ENCODE peak calls at places on chromosomes 5 and 9, in nine cellular contexts. One of them, this sample, is unnamed.

GRCh38 chr5:53482717-53483638 is 2.5 kb downstream of the FST start:
- DNase-seq in stomach: peak; percentile 41
- DNase-seq in esophagus muscularis mucosa: no peak
- DNase-seq in H1: peak; percentile 85
- DNase-seq in HL-60: no peak
- DNase-seq in SK-N-SH: peak; percentile 26
- DNase-seq in breast epithelium: no peak
- DNase-seq in endothelial cell of umbilical vein: peak; percentile 34
- DNase-seq in sigmoid colon: peak; percentile 75
- DNase-seq in this sample: peak; percentile 5

GRCh38 chr5:59553992-59554391 is 339.5 kb downstream of the PDE4D start:
- DNase-seq in sigmoid colon: no peak
- DNase-seq in H1: no peak
- DNase-seq in breast epithelium: no peak
- DNase-seq in endothelial cell of umbilical vein: no peak
- DNase-seq in stomach: no peak
- DNase-seq in esophagus muscularis mucosa: no peak
- DNase-seq in HL-60: no peak
- DNase-seq in SK-N-SH: no peak
- DNase-seq in this sample: no peak

GRCh38 chr9:17135578-17135904 is 701 bp downstream of the CNTLN start:
- DNase-seq in breast epithelium: peak; percentile 20
- DNase-seq in esophagus muscularis mucosa: no peak
- DNase-seq in endothelial cell of umbilical vein: peak; percentile 48
- DNase-seq in stomach: no peak
- DNase-seq in sigmoid colon: no peak
- DNase-seq in H1: no peak
- DNase-seq in HL-60: no peak
- DNase-seq in SK-N-SH: no peak
- DNase-seq in this sample: peak; percentile 18

GRCh38 chr5:39211773-39212172 is 7.6 kb downstream of the FYB1 start:
- DNase-seq in SK-N-SH: no peak
- DNase-seq in endothelial cell of umbilical vein: no peak
- DNase-seq in HL-60: no peak
- DNase-seq in esophagus muscularis mucosa: no peak
- DNase-seq in sigmoid colon: no peak
- DNase-seq in stomach: no peak
- DNase-seq in H1: no peak
- DNase-seq in breast epithelium: no peak
- DNase-seq in this sample: no peak

GRCh38 chr9:114110180-114110579 is 11.1 kb upstream of the KIF12 start:
- DNase-seq in HL-60: no peak
- DNase-seq in SK-N-SH: no peak
- DNase-seq in stomach: no peak
- DNase-seq in sigmoid colon: no peak
- DNase-seq in breast epithelium: no peak
- DNase-seq in esophagus muscularis mucosa: no peak
- DNase-seq in endothelial cell of umbilical vein: no peak
- DNase-seq in H1: no peak
- DNase-seq in this sample: no peak

GRCh38 chr9:109001275-109001676 is 12.0 kb downstream of the CTNNAL1 start:
- DNase-seq in H1: no peak
- DNase-seq in HL-60: no peak
- DNase-seq in esophagus muscularis mucosa: no peak
- DNase-seq in SK-N-SH: no peak
- DNase-seq in stomach: no peak
- DNase-seq in endothelial cell of umbilical vein: peak; percentile 62
- DNase-seq in breast epithelium: no peak
- DNase-seq in sigmoid colon: no peak
- DNase-seq in this sample: no peak

GRCh38 chr5:132411382-132411925 is 41.9 kb downstream of the SLC22A5 start:
- DNase-seq in HL-60: no peak
- DNase-seq in esophagus muscularis mucosa: peak; percentile 92
- DNase-seq in stomach: peak; percentile 47
- DNase-seq in breast epithelium: no peak
- DNase-seq in endothelial cell of umbilical vein: no peak
- DNase-seq in H1: no peak
- DNase-seq in sigmoid colon: no peak
- DNase-seq in SK-N-SH: no peak
- DNase-seq in this sample: peak; percentile 41

GRCh38 chr9:8799231-8800014 is 999.8 kb upstream of the DMAC1 start:
- DNase-seq in esophagus muscularis mucosa: no peak
- DNase-seq in SK-N-SH: no peak
- DNase-seq in endothelial cell of umbilical vein: no peak
- DNase-seq in H1: no peak
- DNase-seq in stomach: no peak
- DNase-seq in sigmoid colon: no peak
- DNase-seq in breast epithelium: no peak
- DNase-seq in HL-60: no peak
- DNase-seq in this sample: no peak

GRCh38 chr9:105693435-105694275 is 686 bp upstream of the TMEM38B start:
- DNase-seq in breast epithelium: no peak
- DNase-seq in SK-N-SH: peak; percentile 28
- DNase-seq in sigmoid colon: no peak
- DNase-seq in stomach: no peak
- DNase-seq in HL-60: no peak
- DNase-seq in H1: no peak
- DNase-seq in endothelial cell of umbilical vein: no peak
- DNase-seq in esophagus muscularis mucosa: no peak
- DNase-seq in this sample: no peak

GRCh38 chr9:21070171-21070571 is 7.6 kb downstream of the IFNB1 start:
- DNase-seq in stomach: no peak
- DNase-seq in breast epithelium: peak; percentile 23
- DNase-seq in esophagus muscularis mucosa: peak; percentile 92
- DNase-seq in sigmoid colon: peak; percentile 80
- DNase-seq in endothelial cell of umbilical vein: peak; percentile 97
- DNase-seq in SK-N-SH: no peak
- DNase-seq in HL-60: no peak
- DNase-seq in H1: no peak
- DNase-seq in this sample: peak; percentile 33

GRCh38 chr5:56986631-56986957 is 34.7 kb upstream of the MIER3 start:
- DNase-seq in sigmoid colon: no peak
- DNase-seq in H1: no peak
- DNase-seq in endothelial cell of umbilical vein: no peak
- DNase-seq in esophagus muscularis mucosa: no peak
- DNase-seq in breast epithelium: no peak
- DNase-seq in HL-60: no peak
- DNase-seq in SK-N-SH: no peak
- DNase-seq in stomach: no peak
- DNase-seq in this sample: no peak

GRCh38 chr9:136762915-136763648 is 1.2 kb downstream of the LCN15 start:
- DNase-seq in esophagus muscularis mucosa: no peak
- DNase-seq in HL-60: no peak
- DNase-seq in breast epithelium: no peak
- DNase-seq in SK-N-SH: peak; percentile 96
- DNase-seq in stomach: peak; percentile 56
- DNase-seq in endothelial cell of umbilical vein: peak; percentile 29
- DNase-seq in H1: peak; percentile 96
- DNase-seq in sigmoid colon: peak; percentile 60
- DNase-seq in this sample: no peak
- TF ChIP-seq POLR2AphosphoS5 in esophagus muscularis mucosa: no peak
- TF ChIP-seq POLR2AphosphoS5 in HL-60: no peak
- TF ChIP-seq POLR2AphosphoS5 in breast epithelium: no peak
- TF ChIP-seq POLR2AphosphoS5 in SK-N-SH: no peak
- TF ChIP-seq POLR2AphosphoS5 in stomach: no peak
- TF ChIP-seq POLR2AphosphoS5 in endothelial cell of umbilical vein: no peak
- TF ChIP-seq POLR2AphosphoS5 in H1: peak; percentile 52
- TF ChIP-seq POLR2AphosphoS5 in sigmoid colon: no peak
- TF ChIP-seq POLR2AphosphoS5 in this sample: no peak

DNA sequence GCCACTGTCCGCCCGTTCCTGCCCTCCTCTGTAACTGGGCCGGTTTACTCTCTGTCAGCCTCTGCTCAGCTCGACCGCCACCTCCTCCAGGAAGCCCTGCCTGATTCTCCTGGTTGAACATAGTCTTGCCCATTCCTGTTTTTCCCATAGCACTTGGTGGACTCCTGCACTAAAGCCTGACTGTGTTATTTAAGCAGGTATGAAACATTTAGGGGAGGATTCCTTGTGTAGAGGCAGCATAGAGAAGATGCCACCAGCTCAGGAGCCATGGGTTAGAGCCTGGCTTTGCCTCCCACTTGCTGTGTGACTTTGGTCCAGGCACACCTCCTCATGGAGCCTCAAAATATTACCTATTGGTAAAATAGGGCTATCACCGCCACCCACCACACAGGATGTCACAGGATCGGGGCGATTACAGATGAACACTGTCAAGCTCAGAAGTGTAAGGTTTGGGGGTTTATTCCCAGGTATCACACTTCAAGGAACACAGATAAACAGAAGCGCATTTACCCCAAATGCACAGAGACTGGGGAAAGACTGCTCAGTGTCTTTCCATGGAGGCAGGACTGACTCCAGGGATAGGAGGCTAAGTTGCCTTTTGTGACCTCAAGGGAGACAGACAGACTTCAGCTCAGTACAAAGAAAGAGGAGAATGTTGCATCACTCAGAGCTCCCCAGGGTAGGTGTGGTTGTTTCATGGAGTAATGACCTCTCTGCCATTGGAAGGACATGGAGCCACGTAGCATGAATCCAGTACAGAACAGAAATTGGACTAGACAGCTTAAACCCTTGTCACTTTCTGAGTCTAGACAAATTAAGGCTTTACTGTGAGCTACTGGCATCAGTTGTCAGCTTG is 6.7 kb downstream of the TRAF1 start:
- DNase-seq in breast epithelium: no peak
- DNase-seq in endothelial cell of umbilical vein: no peak
- DNase-seq in stomach: no peak
- DNase-seq in esophagus muscularis mucosa: no peak
- DNase-seq in HL-60: no peak
- DNase-seq in sigmoid colon: no peak
- DNase-seq in SK-N-SH: no peak
- DNase-seq in H1: no peak
- DNase-seq in this sample: no peak
- H3K4me3 ChIP-seq in breast epithelium: no peak overlapping the region
- H3K4me3 ChIP-seq in endothelial cell of umbilical vein: no peak overlapping the region
- H3K4me3 ChIP-seq in stomach: no peak overlapping the region
- H3K4me3 ChIP-seq in esophagus muscularis mucosa: no peak overlapping the region
- H3K4me3 ChIP-seq in HL-60: no peak overlapping the region
- H3K4me3 ChIP-seq in sigmoid colon: no peak overlapping the region
- H3K4me3 ChIP-seq in SK-N-SH: no peak overlapping the region
- H3K4me3 ChIP-seq in H1: no peak overlapping the region
- H3K4me3 ChIP-seq in this sample: no peak overlapping the region

GRCh38 chr5:176793343-176793699 is 17.0 kb upstream of the UNC5A start:
- DNase-seq in H1: peak; percentile 66
- DNase-seq in SK-N-SH: peak; percentile 83
- DNase-seq in breast epithelium: no peak
- DNase-seq in endothelial cell of umbilical vein: no peak
- DNase-seq in stomach: no peak
- DNase-seq in esophagus muscularis mucosa: no peak
- DNase-seq in sigmoid colon: no peak
- DNase-seq in HL-60: no peak
- DNase-seq in this sample: no peak
- TF ChIP-seq POLR2AphosphoS5 in H1: no peak
- TF ChIP-seq POLR2AphosphoS5 in SK-N-SH: no peak
- TF ChIP-seq POLR2AphosphoS5 in breast epithelium: no peak
- TF ChIP-seq POLR2AphosphoS5 in endothelial cell of umbilical vein: no peak
- TF ChIP-seq POLR2AphosphoS5 in stomach: no peak
- TF ChIP-seq POLR2AphosphoS5 in esophagus muscularis mucosa: no peak
- TF ChIP-seq POLR2AphosphoS5 in sigmoid colon: no peak
- TF ChIP-seq POLR2AphosphoS5 in HL-60: no peak
- TF ChIP-seq POLR2AphosphoS5 in this sample: no peak

DNA sequence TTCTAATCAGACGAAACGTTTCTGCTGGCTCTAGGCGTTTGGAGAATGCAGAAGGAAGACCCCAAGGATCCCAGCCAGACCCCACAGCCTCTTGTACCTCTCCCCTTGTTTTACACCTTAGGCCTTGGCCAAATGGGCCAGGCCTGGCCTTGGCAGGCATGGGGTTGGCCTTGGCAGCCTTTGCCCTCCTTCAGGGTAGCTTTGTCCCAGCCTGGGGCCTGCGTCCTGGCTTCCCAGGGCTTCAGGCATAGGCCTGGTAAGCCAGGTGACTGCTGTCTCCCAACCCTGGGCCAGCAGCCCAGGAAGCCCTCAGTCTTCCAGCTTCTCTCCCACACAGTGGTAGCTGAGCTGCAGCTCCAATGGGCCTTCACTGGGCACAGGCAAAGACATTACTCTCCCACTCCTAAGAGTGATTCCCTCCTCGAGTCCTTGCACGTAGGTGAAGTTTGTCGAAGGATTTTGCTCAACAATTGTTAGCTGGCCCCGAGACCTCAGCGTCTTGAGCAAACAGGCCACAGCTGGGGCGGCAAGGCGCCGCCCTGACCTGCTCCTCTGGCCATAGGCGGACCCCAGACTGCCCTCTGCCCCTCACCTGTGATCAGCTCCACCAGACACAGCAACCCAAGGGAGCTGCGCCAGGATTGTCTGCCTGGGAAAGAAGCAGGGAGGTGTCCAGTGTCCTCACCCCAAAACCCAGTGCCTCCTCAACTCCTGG is 1.1 kb upstream of the PITX1 start:
- DNase-seq in breast epithelium: no peak
- DNase-seq in stomach: no peak
- DNase-seq in esophagus muscularis mucosa: no peak
- DNase-seq in HL-60: no peak
- DNase-seq in SK-N-SH: no peak
- DNase-seq in sigmoid colon: no peak
- DNase-seq in endothelial cell of umbilical vein: no peak
- DNase-seq in H1: no peak
- DNase-seq in this sample: no peak
- H3K4me3 ChIP-seq in breast epithelium: no peak overlapping the region
- H3K4me3 ChIP-seq in stomach: peak overlapping the region; percentile 77
- H3K4me3 ChIP-seq in esophagus muscularis mucosa: peak overlapping the region; percentile 59
- H3K4me3 ChIP-seq in HL-60: no peak overlapping the region
- H3K4me3 ChIP-seq in SK-N-SH: no peak overlapping the region
- H3K4me3 ChIP-seq in sigmoid colon: no peak overlapping the region
- H3K4me3 ChIP-seq in endothelial cell of umbilical vein: no peak overlapping the region
- H3K4me3 ChIP-seq in H1: peak overlapping the region; percentile 23
- H3K4me3 ChIP-seq in this sample: no peak overlapping the region

GRCh38 chr5:155870636-155871035 is 456.3 kb upstream of the SGCD start:
- DNase-seq in breast epithelium: no peak
- DNase-seq in endothelial cell of umbilical vein: no peak
- DNase-seq in stomach: no peak
- DNase-seq in HL-60: no peak
- DNase-seq in H1: no peak
- DNase-seq in sigmoid colon: no peak
- DNase-seq in SK-N-SH: no peak
- DNase-seq in esophagus muscularis mucosa: no peak
- DNase-seq in this sample: no peak
- TF ChIP-seq POLR2AphosphoS5 in breast epithelium: no peak
- TF ChIP-seq POLR2AphosphoS5 in endothelial cell of umbilical vein: no peak
- TF ChIP-seq POLR2AphosphoS5 in stomach: no peak
- TF ChIP-seq POLR2AphosphoS5 in HL-60: no peak
- TF ChIP-seq POLR2AphosphoS5 in H1: no peak
- TF ChIP-seq POLR2AphosphoS5 in sigmoid colon: no peak
- TF ChIP-seq POLR2AphosphoS5 in SK-N-SH: no peak
- TF ChIP-seq POLR2AphosphoS5 in esophagus muscularis mucosa: no peak
- TF ChIP-seq POLR2AphosphoS5 in this sample: no peak

GRCh38 chr5:150302301-150303069 is at the start of gene ARSI:
- DNase-seq in stomach: no peak
- DNase-seq in sigmoid colon: peak; percentile 83
- DNase-seq in esophagus muscularis mucosa: no peak
- DNase-seq in HL-60: no peak
- DNase-seq in endothelial cell of umbilical vein: no peak
- DNase-seq in H1: peak; percentile 86
- DNase-seq in breast epithelium: no peak
- DNase-seq in SK-N-SH: no peak
- DNase-seq in this sample: no peak
- H3K4me3 ChIP-seq in stomach: peak within 1 kb of the TSS; percentile 40
- H3K4me3 ChIP-seq in sigmoid colon: peak within 1 kb of the TSS; percentile 12
- H3K4me3 ChIP-seq in esophagus muscularis mucosa: peak within 1 kb of the TSS; percentile 49
- H3K4me3 ChIP-seq in HL-60: no peak within 1 kb of the TSS
- H3K4me3 ChIP-seq in endothelial cell of umbilical vein: no peak within 1 kb of the TSS
- H3K4me3 ChIP-seq in H1: peak within 1 kb of the TSS; percentile 62
- H3K4me3 ChIP-seq in breast epithelium: peak within 1 kb of the TSS; percentile 64
- H3K4me3 ChIP-seq in SK-N-SH: no peak within 1 kb of the TSS
- H3K4me3 ChIP-seq in this sample: peak within 1 kb of the TSS; percentile 22